ENCODE peak calls at places on chromosome 21, in six cellular contexts. E is GM12878, N is adrenal gland, T is lower leg skin, B is choroid plexus epithelial cell, Y is SK-N-SH. I is an unnamed sample.

GRCh38 chr21:26939532-26940181 is 27.2 kb downstream of the ADAMTS5 start:
- DNase-seq in T (no peak), E (no peak), Y (no peak), B (peak), N (no peak), I (peak)

GRCh38 chr21:26849428-26850115 is 4.4 kb upstream of the ADAMTS1 start:
- DNase-seq in B (peak), E (no peak), Y (peak), T (no peak), N (no peak), I (peak)

GRCh38 chr21:42321845-42322244 is 6.6 kb upstream of the TFF3 start:
- DNase-seq in Y (no peak), N (peak), B (no peak), E (no peak), T (no peak), I (no peak)

GRCh38 chr21:42565886-42566523 is 52.4 kb downstream of the SLC37A1 start:
- DNase-seq in B (no peak), T (no peak), N (peak), Y (no peak), E (no peak), I (no peak)

GRCh38 chr21:27423073-27423472 is 456.2 kb upstream of the ADAMTS5 start:
- DNase-seq in E (no peak), T (peak), Y (no peak), N (peak), B (peak), I (peak)

GRCh38 chr21:35699360-35699759 is 361.0 kb downstream of the SETD4 start:
- DNase-seq in T (no peak), B (no peak), Y (no peak), N (no peak), E (no peak), I (no peak)

GRCh38 chr21:32544697-32545096 is 40.6 kb downstream of the TCP10L start:
- DNase-seq in N (no peak), E (no peak), Y (no peak), T (no peak), B (no peak), I (no peak)

GRCh38 chr21:42652527-42653491 is 612 bp upstream of the PDE9A start:
- DNase-seq in B (peak), T (no peak), N (peak), Y (peak), E (no peak), I (no peak)

DNA sequence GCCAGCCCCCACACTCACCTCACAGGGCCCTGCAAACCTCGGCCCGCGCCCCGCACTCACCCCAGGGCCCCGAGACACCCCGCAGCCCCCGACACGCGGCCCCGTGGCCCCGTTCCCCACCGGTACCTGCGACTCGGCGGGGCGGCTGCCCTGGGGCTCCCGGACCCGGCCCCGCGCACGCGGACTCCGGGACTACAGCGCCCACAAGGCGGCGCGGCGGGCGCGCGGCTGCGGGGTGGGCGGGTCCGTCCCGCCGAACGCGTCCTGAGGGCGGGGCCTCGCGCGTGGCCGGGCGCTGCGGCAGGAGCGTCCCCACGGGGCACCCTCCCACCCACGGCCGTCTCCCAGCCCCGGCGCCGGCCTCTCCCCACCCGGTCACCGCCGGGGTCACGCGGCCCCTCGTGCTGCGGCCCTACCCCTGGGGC is at the start of gene SLC19A1:
- DNase-seq in E (no peak), T (peak), Y (peak), N (peak), B (peak), I (no peak)
- TF ChIP-seq CTCF in E (peak), T (no peak), Y (peak), N (peak), B (peak), I (peak)

DNA sequence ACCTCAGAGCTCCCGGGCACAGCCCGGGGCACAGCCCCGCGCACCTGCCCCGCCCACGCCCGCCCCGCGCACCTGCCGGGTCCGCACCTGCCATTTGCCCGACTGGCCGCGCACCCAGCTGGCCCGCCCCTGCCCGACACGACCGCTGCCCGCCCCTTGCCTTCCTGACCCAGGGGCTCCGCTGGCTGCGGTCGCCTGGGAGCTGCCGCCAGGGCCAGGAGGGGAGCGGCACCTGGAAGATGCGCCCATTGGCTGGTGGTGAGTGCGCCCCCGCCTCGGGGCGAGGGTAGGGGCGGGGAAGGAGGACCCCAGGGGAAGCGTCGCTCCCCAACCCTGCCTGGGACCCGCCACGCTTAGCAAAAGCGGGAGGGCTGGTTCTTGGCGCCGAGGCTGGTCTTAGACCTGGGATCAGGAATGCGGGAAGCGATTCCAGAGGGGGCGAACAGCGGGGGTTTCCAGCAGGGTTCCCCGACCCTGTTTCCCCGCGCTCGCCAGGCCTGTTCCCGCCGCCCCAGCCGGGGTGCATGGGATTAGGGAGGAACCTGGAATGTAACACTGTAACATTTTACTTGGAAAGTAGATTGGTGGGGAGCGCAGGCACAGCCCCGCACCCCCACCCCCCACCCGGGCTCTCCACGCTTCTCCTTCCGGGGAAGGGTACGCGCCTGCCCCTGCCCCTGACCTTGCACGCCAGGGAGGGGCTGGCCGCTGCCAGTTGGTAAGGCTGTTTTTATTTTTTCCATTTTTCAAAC is at the start of gene FAM3B:
- DNase-seq in E (no peak), B (no peak), T (no peak), N (no peak), Y (peak), I (no peak)
- H3K4me3 ChIP-seq in E (no peak), B (no peak), T (peak), N (no peak), Y (no peak), I (peak)

GRCh38 chr21:17552410-17552809 is 39.6 kb downstream of the CXADR start:
- DNase-seq in N (no peak), E (no peak), T (no peak), Y (no peak), B (no peak), I (no peak)

GRCh38 chr21:17550671-17551308 is 37.9 kb downstream of the CXADR start:
- DNase-seq in T (no peak), E (no peak), Y (no peak), B (no peak), N (no peak), I (no peak)

GRCh38 chr21:17554120-17554519 is 41.3 kb downstream of the CXADR start:
- DNase-seq in B (no peak), N (no peak), Y (no peak), E (no peak), T (no peak), I (no peak)

GRCh38 chr21:17560377-17560776 is 47.5 kb downstream of the CXADR start:
- DNase-seq in E (no peak), T (no peak), B (peak), N (no peak), Y (no peak), I (no peak)

DNA sequence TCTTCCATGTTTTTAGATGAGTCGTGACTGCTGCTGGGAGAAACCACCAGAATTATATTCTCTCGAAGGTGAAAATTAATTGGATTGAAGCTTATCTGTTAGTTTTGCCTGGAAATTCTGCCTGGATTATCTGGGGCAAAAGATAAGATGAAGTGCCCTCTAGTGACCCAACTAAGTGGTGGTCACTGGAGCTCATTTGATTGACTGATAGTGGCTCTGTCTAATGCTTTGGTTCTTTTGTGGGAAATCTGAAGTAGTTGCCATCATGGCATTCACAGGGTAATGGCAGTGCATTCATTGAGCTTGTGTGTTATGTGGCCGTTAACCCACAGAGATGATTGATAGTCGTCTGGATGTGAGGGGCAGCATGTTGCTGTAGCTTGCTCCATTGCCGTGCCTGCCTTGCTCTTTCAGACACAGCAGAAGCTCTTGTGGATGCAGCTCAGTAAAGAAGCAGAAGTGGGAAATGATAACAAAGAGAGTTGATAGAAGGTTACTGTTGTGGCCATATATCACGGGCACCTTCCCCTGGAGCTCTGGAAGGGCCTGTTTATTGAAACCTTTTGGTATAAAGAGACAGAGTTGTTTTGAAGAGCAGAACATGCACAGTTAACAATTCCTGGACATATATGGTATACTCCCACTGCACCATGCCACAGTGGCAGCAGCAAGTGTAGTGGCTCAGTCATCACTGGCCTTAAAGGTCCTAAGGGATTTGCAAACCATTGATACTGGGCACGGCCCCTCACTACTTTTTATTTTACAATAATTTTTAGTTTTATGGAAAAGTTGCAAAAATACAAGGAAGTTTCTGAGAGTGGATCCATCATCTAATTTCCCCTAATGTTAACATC is 42.0 kb downstream of the CXADR start:
- DNase-seq in Y (peak), N (no peak), B (no peak), T (no peak), E (no peak), I (no peak)
- TF ChIP-seq CTCF in Y (peak), N (peak), B (no peak), T (no peak), E (peak), I (peak)

DNA sequence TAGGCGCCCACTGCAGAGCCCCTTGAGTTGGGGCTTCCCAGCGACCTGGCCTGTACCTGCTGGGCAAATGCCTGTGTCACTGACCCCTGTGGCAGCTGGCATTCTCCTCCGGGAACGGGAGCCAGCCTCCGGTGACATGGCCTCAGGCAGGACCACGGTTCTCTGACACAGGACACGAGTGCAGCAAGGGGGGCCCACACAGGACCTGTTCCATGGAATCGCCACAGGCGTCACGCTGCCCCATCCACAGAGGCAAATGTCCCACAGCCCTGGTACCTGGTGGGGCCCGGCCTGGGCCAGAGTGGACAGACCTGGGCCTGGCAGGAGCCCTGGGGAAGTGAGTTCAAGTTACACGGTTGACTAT is 2.6 kb downstream of the ITGB2 start:
- DNase-seq in T (no peak), B (no peak), N (no peak), Y (no peak), E (no peak), I (no peak)
- H3K4me3 ChIP-seq in T (no peak), B (no peak), N (no peak), Y (no peak), E (peak), I (no peak)

GRCh38 chr21:15520811-15521643 is 208.8 kb upstream of the USP25 start:
- DNase-seq in T (no peak), Y (peak), E (no peak), B (peak), N (no peak), I (no peak)
- TF ChIP-seq CTCF in T (no peak), Y (peak), E (no peak), B (peak), N (no peak), I (peak)

GRCh38 chr21:44868707-44869106 is 4.8 kb downstream of the PTTG1IP start:
- DNase-seq in E (no peak), B (no peak), T (no peak), Y (no peak), N (no peak), I (no peak)
- H3K4me3 ChIP-seq in E (no peak), B (no peak), T (no peak), Y (no peak), N (no peak), I (no peak)

GRCh38 chr21:20661745-20662470 is 336.3 kb upstream of the NCAM2 start:
- DNase-seq in Y (no peak), B (peak), N (no peak), T (no peak), E (no peak), I (no peak)
- TF ChIP-seq CTCF in Y (no peak), B (no peak), N (no peak), T (no peak), E (no peak), I (no peak)

I was measured in astrocyte of the cerebellum.